ENCODE peak calls at places on chromosomes 13 and 19, in six cellular contexts. Q, B, Y, V, P and I are unnamed samples.

GRCh38 chr13:21133077-21133476 is 43.3 kb downstream of the SKA3 start:
- DNase-seq in P (no peak), Q (no peak), V (no peak), Y (no peak), B (no peak), I (no peak)

GRCh38 chr13:33764716-33765115 is 53.2 kb upstream of the RFC3 start:
- DNase-seq in Q (no peak), P (no peak), B (no peak), Y (no peak), V (no peak), I (no peak)

GRCh38 chr13:94967183-94968039 is 255.1 kb upstream of the SOX21 start:
- DNase-seq in Y (no peak), V (no peak), B (peak; percentile 85), P (peak; percentile 17), Q (no peak), I (peak; percentile 38)

GRCh38 chr13:79492918-79493594 is 12.1 kb downstream of the NDFIP2 start:
- DNase-seq in P (no peak), V (no peak), Y (no peak), B (no peak), Q (no peak), I (no peak)

GRCh38 chr19:16462757-16463250 is 9.0 kb downstream of the EPS15L1 start:
- DNase-seq in B (no peak), V (peak; percentile 67), Q (no peak), P (no peak), Y (no peak), I (no peak)

GRCh38 chr13:99314640-99315176 is 7.5 kb upstream of the GPR183 start:
- DNase-seq in B (no peak), Q (peak; percentile 50), Y (peak; percentile 77), P (no peak), V (no peak), I (no peak)

GRCh38 chr19:632228-633067 is 889 bp downstream of the POLRMT start:
- DNase-seq in V (no peak), B (peak; percentile 77), Y (no peak), Q (no peak), P (peak; percentile 44), I (peak; percentile 66)

GRCh38 chr19:29645491-29645867 is 19.8 kb upstream of the PLEKHF1 start:
- DNase-seq in B (no peak), Q (no peak), Y (no peak), P (no peak), V (no peak), I (no peak)

GRCh38 chr13:97346561-97347254 is 87.3 kb upstream of the RAP2A start:
- DNase-seq in Y (no peak), Q (no peak), B (no peak), V (no peak), P (no peak), I (no peak)

GRCh38 chr19:6737873-6738725 is 719 bp upstream of the GPR108 start:
- DNase-seq in V (peak; percentile 87), P (peak; percentile 84), Y (peak; percentile 70), Q (peak; percentile 63), B (peak; percentile 77), I (peak; percentile 94)

GRCh38 chr13:27487776-27488175 is 37.4 kb upstream of the MTIF3 start:
- DNase-seq in B (no peak), V (no peak), Y (no peak), Q (no peak), P (no peak), I (no peak)

GRCh38 chr13:65460136-65460535 is 1770.0 kb downstream of the PCDH9 start:
- DNase-seq in Y (no peak), P (peak; percentile 75), Q (no peak), B (no peak), V (no peak), I (no peak)

GRCh38 chr13:30623392-30623791 is 5.7 kb downstream of the USPL1 start:
- DNase-seq in Y (no peak), V (no peak), B (no peak), P (no peak), Q (no peak), I (no peak)

GRCh38 chr13:109881961-109882558 is 95.7 kb upstream of the IRS2 start:
- DNase-seq in Y (no peak), V (no peak), B (no peak), P (no peak), Q (no peak), I (no peak)

GRCh38 chr13:43411741-43412140 is 375.0 kb downstream of the ENOX1 start:
- DNase-seq in P (peak; percentile 39), Q (no peak), V (no peak), B (no peak), Y (no peak), I (no peak)

GRCh38 chr19:3652422-3652821 is 25.8 kb upstream of the CACTIN start:
- DNase-seq in Y (no peak), B (no peak), V (no peak), P (no peak), Q (no peak), I (no peak)

GRCh38 chr19:35715981-35716734 is 1.6 kb upstream of the KMT2B start:
- DNase-seq in V (peak; percentile 69), Y (peak; percentile 27), P (no peak), Q (no peak), B (peak; percentile 17), I (peak; percentile 30)

GRCh38 chr19:19263886-19264487 is 9.1 kb downstream of the TM6SF2 start:
- DNase-seq in V (no peak), Y (no peak), Q (no peak), B (no peak), P (no peak), I (no peak)

GRCh38 chr13:28035146-28035782 is 46.8 kb upstream of the URAD start:
- DNase-seq in P (no peak), Q (no peak), Y (no peak), V (no peak), B (no peak), I (peak; percentile 8)

GRCh38 chr19:12788682-12789097 is 2.6 kb upstream of the JUNB start:
- DNase-seq in Q (peak; percentile 56), Y (peak; percentile 46), P (peak; percentile 63), V (peak; percentile 88), B (peak; percentile 70), I (no peak)

GRCh38 chr13:101527130-101527529 is 74.7 kb downstream of the ITGBL1 start:
- DNase-seq in P (no peak), B (no peak), Q (no peak), V (no peak), Y (no peak), I (no peak)

GRCh38 chr13:43755844-43756243 is 30.9 kb downstream of the ENOX1 start:
- DNase-seq in B (no peak), Q (no peak), P (no peak), V (no peak), Y (no peak), I (no peak)

GRCh38 chr19:15934332-15935078 is at the start of gene CYP4F11:
- DNase-seq in Y (no peak), P (no peak), V (no peak), Q (no peak), B (no peak), I (peak; percentile 19)

GRCh38 chr19:44663996-44664395 is 7.3 kb upstream of the CEACAM19 start:
- DNase-seq in B (no peak), Y (no peak), P (no peak), Q (no peak), V (no peak), I (no peak)

GRCh38 chr19:10191347-10191746 is 3.4 kb downstream of the DNMT1 start:
- DNase-seq in P (peak; percentile 93), V (no peak), Y (no peak), B (no peak), Q (no peak), I (peak; percentile 11)

GRCh38 chr19:47073574-47073973 is 25.1 kb upstream of the TMEM160 start:
- DNase-seq in P (no peak), B (no peak), V (no peak), Y (no peak), Q (no peak), I (no peak)

GRCh38 chr13:71218960-71219359 is 648.0 kb downstream of the DACH1 start:
- DNase-seq in V (no peak), P (no peak), Y (no peak), Q (no peak), B (peak; percentile 68), I (no peak)

DNA sequence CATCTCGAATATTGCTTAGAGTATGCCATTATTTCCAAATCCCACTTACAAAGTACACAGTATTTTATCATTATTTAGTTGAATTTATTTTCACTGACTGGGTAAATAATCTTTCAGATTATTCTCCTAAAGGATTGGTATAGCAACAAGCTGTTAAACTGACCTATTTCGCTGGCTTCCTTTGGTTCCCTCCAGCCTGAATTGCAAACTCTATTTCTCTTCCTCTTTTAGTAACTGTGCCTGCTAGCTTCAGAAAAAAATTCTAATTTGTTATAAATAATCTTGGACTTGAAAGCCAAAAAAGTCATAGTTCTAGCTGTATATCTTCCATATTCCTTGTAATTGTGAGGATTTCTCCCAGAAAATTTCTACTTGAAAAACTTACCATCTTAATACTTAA is 15.0 kb upstream of the CCNA1 start:
- DNase-seq in B (no peak), Y (no peak), V (no peak), Q (no peak), P (no peak), I (no peak)
- H3K27ac ChIP-seq in B (no peak overlapping the region), Y (no peak overlapping the region), V (no peak overlapping the region), Q (no peak overlapping the region), P (no peak overlapping the region), I (no peak overlapping the region)

DNA sequence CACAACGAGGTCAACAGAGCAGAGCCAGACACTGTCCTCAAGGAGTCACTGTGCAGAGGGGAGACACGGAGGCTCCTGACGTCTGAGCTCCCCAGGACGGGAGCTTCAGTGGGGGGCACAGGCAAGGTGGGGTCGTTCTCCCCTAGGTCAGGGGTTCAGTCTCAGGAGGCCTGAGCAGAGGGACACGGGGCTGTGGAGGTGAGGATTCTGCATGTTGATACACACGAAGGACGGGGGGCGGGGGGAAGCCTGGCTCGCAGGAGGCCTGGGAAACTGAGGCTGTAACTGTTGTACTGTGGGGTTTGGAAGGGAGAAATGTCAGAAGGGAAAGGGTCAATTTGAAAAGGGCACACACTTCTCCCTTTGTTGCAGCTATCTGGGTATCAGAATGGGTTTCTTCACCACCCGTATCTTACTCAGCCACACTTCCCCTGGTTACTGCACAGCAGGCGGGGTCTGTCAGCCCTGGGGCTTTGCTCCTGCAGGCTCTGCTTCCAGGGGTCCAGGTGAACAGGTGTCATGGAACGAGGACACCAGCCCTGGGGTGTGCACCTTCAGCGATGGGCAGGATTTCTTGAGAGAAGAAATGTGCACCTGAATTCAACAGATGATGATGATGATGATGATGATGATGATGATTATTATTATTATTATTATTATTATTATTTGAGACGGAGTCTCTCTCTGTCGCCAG is 792 bp upstream of the SIGLEC8 start:
- DNase-seq in P (no peak), V (no peak), B (no peak), Y (no peak), Q (no peak), I (no peak)
- H3K27ac ChIP-seq in P (no peak overlapping the region), V (no peak overlapping the region), B (no peak overlapping the region), Y (no peak overlapping the region), Q (no peak overlapping the region), I (no peak overlapping the region)

GRCh38 chr13:113502686-113503085 is 12.2 kb upstream of the DCUN1D2 start:
- DNase-seq in Q (no peak), V (no peak), B (no peak), P (no peak), Y (no peak), I (no peak)
- H3K27ac ChIP-seq in Q (no peak overlapping the region), V (no peak overlapping the region), B (no peak overlapping the region), P (no peak overlapping the region), Y (no peak overlapping the region), I (no peak overlapping the region)

DNA sequence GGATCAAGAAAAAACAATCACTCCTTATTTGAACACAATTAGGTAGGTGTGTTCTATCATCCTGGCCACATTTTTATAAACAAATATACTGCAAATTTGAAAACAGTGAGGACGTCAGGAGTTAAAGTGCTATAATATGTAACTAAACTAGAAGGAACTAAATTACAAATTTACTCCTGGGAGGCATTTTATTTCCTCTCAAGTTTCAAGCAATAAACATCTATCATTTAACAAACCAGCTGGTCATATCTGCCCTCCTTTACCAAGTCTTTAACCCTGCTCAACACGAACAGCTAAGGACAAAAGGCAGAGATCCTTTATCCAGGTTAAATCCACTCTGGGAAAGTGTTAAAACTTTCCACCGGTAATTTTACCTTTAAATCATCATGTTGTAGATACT is 26.5 kb downstream of the ANKRD10 start:
- DNase-seq in Q (no peak), Y (no peak), P (no peak), V (no peak), B (no peak), I (no peak)
- H3K27ac ChIP-seq in Q (no peak overlapping the region), Y (no peak overlapping the region), P (no peak overlapping the region), V (peak overlapping the region; percentile 45), B (peak overlapping the region; percentile 81), I (no peak overlapping the region)